ENCODE peak calls at places on chromosomes 11 and 22, in ten cellular contexts. G is DND-41; P is nephron progenitor cell; C is NCI-H460; J is naive thymus-derived CD8-positive, alpha-beta T cell; T is stimulated activated effector memory CD8-positive, alpha-beta T cell treated with anti-CD3 and anti-CD28 coated beads, Interleukin-12 subunit alpha, Interleukin-12 subunit beta, amount 100 ng/mL, for 72 hours; N is fibroblast of lung; L is NCI-H82; X is GM13977; A is stimulated activated CD4-positive, alpha-beta T cell treated with anti-CD3 and anti-CD28 coated beads, Interleukin-4, amount 100 ng/mL, for 1 hour. I is an unnamed sample.

GRCh38 chr11:70655816-70656215 is 257.5 kb downstream of the CTTN start:
- DNase-seq in G (no peak), P (no peak), C (no peak), J (no peak), T (no peak), N (no peak), L (no peak), X (no peak), A (no peak), I (no peak)

GRCh38 chr22:28899199-28899853 is 16.0 kb downstream of the ZNRF3 start:
- DNase-seq in G (peak), P (no peak), C (no peak), J (no peak), T (no peak), N (peak), L (no peak), X (no peak), A (peak), I (no peak)

GRCh38 chr11:117180020-117180419 is 1.5 kb downstream of the SIDT2 start:
- DNase-seq in G (peak), P (no peak), C (no peak), J (no peak), T (no peak), N (peak), L (no peak), X (peak), A (no peak), I (no peak)

GRCh38 chr22:42315392-42315756 is 44.9 kb upstream of the TCF20 start:
- DNase-seq in G (no peak), P (no peak), C (no peak), J (no peak), T (no peak), N (no peak), L (no peak), X (no peak), A (no peak), I (no peak)

GRCh38 chr11:8989411-8989810 is 14.4 kb downstream of the NRIP3 start:
- DNase-seq in G (no peak), P (no peak), C (no peak), J (no peak), T (no peak), N (peak), L (no peak), X (no peak), A (no peak), I (no peak)

GRCh38 chr11:2377511-2378443 is 667 bp downstream of the CD81 start:
- DNase-seq in G (peak), P (peak), C (no peak), J (peak), T (no peak), N (peak), L (peak), X (peak), A (peak), I (peak)

GRCh38 chr11:92180664-92181251 is 43.9 kb upstream of the FAT3 start:
- DNase-seq in G (no peak), P (peak), C (no peak), J (no peak), T (no peak), N (peak), L (no peak), X (no peak), A (no peak), I (no peak)

GRCh38 chr11:110833033-110833484 is 120.8 kb upstream of the ARHGAP20 start:
- DNase-seq in G (no peak), P (no peak), C (no peak), J (no peak), T (no peak), N (peak), L (no peak), X (no peak), A (no peak), I (no peak)

GRCh38 chr11:41113160-41113559 is 346.3 kb downstream of the LRRC4C start:
- DNase-seq in G (no peak), P (no peak), C (no peak), J (no peak), T (no peak), N (no peak), L (no peak), X (no peak), A (no peak), I (no peak)

GRCh38 chr11:69413993-69414392 is 67.5 kb upstream of the LINC01488 start:
- DNase-seq in G (no peak), P (no peak), C (no peak), J (no peak), T (no peak), N (no peak), L (no peak), X (no peak), A (no peak), I (no peak)

GRCh38 chr22:41522813-41523212 is 21.5 kb downstream of the POLR3H start:
- DNase-seq in G (no peak), P (no peak), C (no peak), J (no peak), T (no peak), N (no peak), L (no peak), X (no peak), A (no peak), I (no peak)

GRCh38 chr11:87966744-87967143 is 208.5 kb downstream of the RAB38 start:
- DNase-seq in G (no peak), P (no peak), C (no peak), J (no peak), T (no peak), N (no peak), L (peak), X (no peak), A (no peak), I (no peak)

GRCh38 chr11:22130462-22131053 is 62.3 kb upstream of the ANO5 start:
- DNase-seq in G (no peak), P (no peak), C (no peak), J (no peak), T (no peak), N (no peak), L (peak), X (no peak), A (no peak), I (no peak)

GRCh38 chr22:31096637-31097274 is 10.6 kb downstream of the SELENOM start:
- DNase-seq in G (no peak), P (no peak), C (no peak), J (no peak), T (no peak), N (no peak), L (no peak), X (no peak), A (no peak), I (no peak)

GRCh38 chr11:25206762-25207161 is 709.9 kb downstream of the LUZP2 start:
- DNase-seq in G (no peak), P (no peak), C (no peak), J (no peak), T (no peak), N (no peak), L (no peak), X (no peak), A (no peak), I (no peak)

GRCh38 chr11:93573184-93573583 is 30.0 kb upstream of the SMCO4 start:
- DNase-seq in G (no peak), P (no peak), C (no peak), J (no peak), T (no peak), N (no peak), L (no peak), X (no peak), A (no peak), I (no peak)

GRCh38 chr11:111438846-111439520 is 59.9 kb upstream of the POU2AF1 start:
- DNase-seq in G (peak), P (no peak), C (no peak), J (no peak), T (no peak), N (no peak), L (no peak), X (no peak), A (no peak), I (no peak)

GRCh38 chr11:110091995-110092576 is 1.1 kb upstream of the ZC3H12C start:
- DNase-seq in G (no peak), P (no peak), C (no peak), J (no peak), T (no peak), N (no peak), L (peak), X (no peak), A (no peak), I (no peak)

GRCh38 chr11:78022397-78023396 is at the start of gene KCTD14:
- DNase-seq in G (no peak), P (peak), C (no peak), J (no peak), T (no peak), N (no peak), L (peak), X (no peak), A (no peak), I (no peak)

GRCh38 chr11:46677991-46678740 is 22.3 kb downstream of the ARHGAP1 start:
- DNase-seq in G (no peak), P (no peak), C (no peak), J (no peak), T (no peak), N (no peak), L (no peak), X (no peak), A (no peak), I (no peak)

GRCh38 chr11:119902656-119903181 is 173.7 kb upstream of the NECTIN1 start:
- DNase-seq in G (no peak), P (no peak), C (no peak), J (no peak), T (no peak), N (no peak), L (no peak), X (no peak), A (no peak), I (no peak)

GRCh38 chr11:2652362-2652761 is 47.4 kb downstream of the KCNQ1OT1 start:
- DNase-seq in G (no peak), P (no peak), C (no peak), J (no peak), T (no peak), N (no peak), L (no peak), X (peak), A (no peak), I (no peak)

GRCh38 chr11:128470081-128470480 is 117.3 kb downstream of the ETS1 start:
- DNase-seq in G (no peak), P (no peak), C (no peak), J (no peak), T (no peak), N (no peak), L (no peak), X (peak), A (no peak), I (no peak)

GRCh38 chr11:61683961-61684869 is 4.0 kb downstream of the DAGLA start:
- DNase-seq in G (no peak), P (peak), C (no peak), J (no peak), T (no peak), N (peak), L (no peak), X (no peak), A (no peak), I (peak)

GRCh38 chr22:36234919-36235318 is 4.4 kb downstream of the APOL2 start:
- DNase-seq in G (no peak), P (no peak), C (no peak), J (no peak), T (no peak), N (no peak), L (no peak), X (no peak), A (no peak), I (no peak)

GRCh38 chr22:18031670-18032454 is 7.5 kb upstream of the MICAL3 start:
- DNase-seq in G (no peak), P (no peak), C (no peak), J (no peak), T (no peak), N (peak), L (no peak), X (no peak), A (no peak), I (no peak)

GRCh38 chr11:1874406-1875092 is 17.1 kb downstream of the PRR33 start:
- DNase-seq in G (no peak), P (peak), C (no peak), J (no peak), T (no peak), N (no peak), L (no peak), X (no peak), A (no peak), I (no peak)

GRCh38 chr22:22748297-22748743 is 103.9 kb downstream of the GGTLC2 start:
- DNase-seq in G (peak), P (peak), C (peak), J (no peak), T (peak), N (peak), L (peak), X (no peak), A (peak), I (no peak)

GRCh38 chr11:28799316-28799715 is 691.1 kb downstream of the METTL15 start:
- DNase-seq in G (no peak), P (no peak), C (no peak), J (no peak), T (no peak), N (peak), L (no peak), X (no peak), A (no peak), I (no peak)